ENCODE peak calls at places on chromosomes 6 and 20, in four cellular contexts. K, F, J and V are unnamed samples.

GRCh38 chr6:83883240-83883639 is 23.8 kb downstream of the CYB5R4 start:
- DNase-seq in K (peak; percentile 62), F (no peak), J (no peak), V (no peak)

GRCh38 chr6:82246802-82247633 is 526 bp downstream of the IBTK start:
- DNase-seq in K (peak; percentile 73), F (peak; percentile 36), J (peak; percentile 88), V (no peak)

GRCh38 chr6:52155791-52156576 is 30.2 kb upstream of the IL17A start:
- DNase-seq in K (peak; percentile 9), F (no peak), J (no peak), V (no peak)

GRCh38 chr20:38935285-38935684 is 9.1 kb downstream of the FAM83D start:
- DNase-seq in K (peak; percentile 63), F (no peak), J (no peak), V (no peak)

GRCh38 chr6:47083586-47084047 is 41.5 kb upstream of the ADGRF1 start:
- DNase-seq in K (peak; percentile 83), F (no peak), J (peak; percentile 82), V (no peak)

GRCh38 chr6:121760640-121761213 is 325.3 kb downstream of the GJA1 start:
- DNase-seq in K (no peak), F (no peak), J (no peak), V (no peak)

GRCh38 chr20:58755751-58756524 is 63.3 kb downstream of the NPEPL1 start:
- DNase-seq in K (no peak), F (no peak), J (no peak), V (no peak)

GRCh38 chr6:155530219-155530834 is 74.7 kb upstream of the NOX3 start:
- DNase-seq in K (peak; percentile 77), F (peak; percentile 27), J (no peak), V (no peak)

GRCh38 chr6:107698146-107698545 is 126.0 kb downstream of the SCML4 start:
- DNase-seq in K (no peak), F (no peak), J (no peak), V (no peak)

GRCh38 chr20:50844430-50845100 is 49.7 kb downstream of the BCAS4 start:
- DNase-seq in K (peak; percentile 63), F (peak; percentile 67), J (peak; percentile 41), V (peak; percentile 98)

GRCh38 chr20:61891476-61891875 is 174.2 kb downstream of the TAF4 start:
- DNase-seq in K (no peak), F (no peak), J (peak; percentile 41), V (no peak)

GRCh38 chr6:128327890-128328289 is 192.5 kb downstream of the PTPRK start:
- DNase-seq in K (no peak), F (peak; percentile 3), J (peak; percentile 8), V (no peak)

GRCh38 chr6:136591617-136592016 is 41.4 kb upstream of the MAP7 start:
- DNase-seq in K (no peak), F (no peak), J (no peak), V (no peak)

GRCh38 chr20:4341804-4342560 is 326.6 kb upstream of the RNF24 start:
- DNase-seq in K (no peak), F (no peak), J (no peak), V (peak; percentile 20)

GRCh38 chr6:116060572-116061283 is at the start of gene FRK:
- DNase-seq in K (peak; percentile 47), F (peak; percentile 62), J (no peak), V (peak; percentile 55)

GRCh38 chr6:155120034-155120433 is 124.9 kb downstream of the TIAM2 start:
- DNase-seq in K (no peak), F (no peak), J (no peak), V (no peak)

GRCh38 chr6:144919573-144919972 is 634.4 kb downstream of the UTRN start:
- DNase-seq in K (no peak), F (no peak), J (no peak), V (no peak)

GRCh38 chr6:41306187-41306854 is 19.8 kb upstream of the TREM1 start:
- DNase-seq in K (peak; percentile 49), F (peak; percentile 58), J (no peak), V (no peak)

GRCh38 chr6:147207351-147207750 is 3.1 kb downstream of the STXBP5 start:
- DNase-seq in K (no peak), F (no peak), J (no peak), V (no peak)

GRCh38 chr6:69704916-69705315 is 91.9 kb downstream of the LMBRD1 start:
- DNase-seq in K (no peak), F (no peak), J (no peak), V (no peak)

GRCh38 chr6:26020291-26020982 is 57.8 kb downstream of the TRIM38 start:
- DNase-seq in K (peak; percentile 96), F (peak; percentile 92), J (peak; percentile 88), V (peak; percentile 74)

GRCh38 chr6:31712296-31712695 is 2.9 kb upstream of the LY6G6D start:
- DNase-seq in K (no peak), F (no peak), J (no peak), V (no peak)

GRCh38 chr6:7461416-7461815 is 71.8 kb downstream of the RIOK1 start:
- DNase-seq in K (no peak), F (no peak), J (no peak), V (no peak)

GRCh38 chr20:5056801-5057599 is 55.7 kb upstream of the SLC23A2 start:
- DNase-seq in K (peak; percentile 23), F (peak; percentile 26), J (peak; percentile 85), V (peak; percentile 22)

GRCh38 chr6:73263570-73263909 is 544 bp upstream of the KHDC1 start:
- DNase-seq in K (no peak), F (no peak), J (no peak), V (no peak)

GRCh38 chr6:170203212-170203611 is 87.7 kb downstream of the DLL1 start:
- DNase-seq in K (no peak), F (no peak), J (no peak), V (no peak)

GRCh38 chr6:160238234-160238633 is 20.4 kb downstream of the SLC22A2 start:
- DNase-seq in K (no peak), F (no peak), J (no peak), V (peak; percentile 34)

GRCh38 chr6:140581601-140582000 is 1207.2 kb upstream of the CITED2 start:
- DNase-seq in K (no peak), F (no peak), J (no peak), V (no peak)

GRCh38 chr6:169976301-169977081 is 225.1 kb downstream of the ERMARD start:
- DNase-seq in K (peak; percentile 26), F (no peak), J (peak; percentile 58), V (peak; percentile 67)

GRCh38 chr6:36769676-36770499 is 69.4 kb downstream of the CPNE5 start:
- DNase-seq in K (peak; percentile 37), F (no peak), J (peak; percentile 44), V (no peak)

GRCh38 chr6:94036024-94036423 is 616.7 kb upstream of the EPHA7 start:
- DNase-seq in K (no peak), F (no peak), J (no peak), V (no peak)

GRCh38 chr20:63050406-63050805 is 43.6 kb upstream of the BHLHE23 start:
- DNase-seq in K (no peak), F (no peak), J (peak; percentile 44), V (no peak)

GRCh38 chr6:17086469-17086868 is 15.4 kb upstream of the STMND1 start:
- DNase-seq in K (peak; percentile 76), F (peak; percentile 75), J (no peak), V (peak; percentile 5)

GRCh38 chr20:24164360-24164759 is 175.8 kb upstream of the GGTLC1 start:
- DNase-seq in K (peak; percentile 45), F (no peak), J (no peak), V (no peak)

GRCh38 chr6:89251976-89252375 is 34.8 kb upstream of the GABRR1 start:
- DNase-seq in K (no peak), F (no peak), J (no peak), V (no peak)

GRCh38 chr20:5402903-5403531 is 86.3 kb upstream of the PROKR2 start:
- DNase-seq in K (peak; percentile 30), F (no peak), J (no peak), V (no peak)

GRCh38 chr6:16591681-16592549 is 169.3 kb downstream of the ATXN1 start:
- DNase-seq in K (no peak), F (no peak), J (no peak), V (no peak)

GRCh38 chr6:137303436-137303835 is 84.3 kb upstream of the IFNGR1 start:
- DNase-seq in K (no peak), F (no peak), J (no peak), V (no peak)

GRCh38 chr20:38673261-38673660 is 51.0 kb upstream of the SLC32A1 start:
- DNase-seq in K (no peak), F (no peak), J (no peak), V (no peak)

DNA sequence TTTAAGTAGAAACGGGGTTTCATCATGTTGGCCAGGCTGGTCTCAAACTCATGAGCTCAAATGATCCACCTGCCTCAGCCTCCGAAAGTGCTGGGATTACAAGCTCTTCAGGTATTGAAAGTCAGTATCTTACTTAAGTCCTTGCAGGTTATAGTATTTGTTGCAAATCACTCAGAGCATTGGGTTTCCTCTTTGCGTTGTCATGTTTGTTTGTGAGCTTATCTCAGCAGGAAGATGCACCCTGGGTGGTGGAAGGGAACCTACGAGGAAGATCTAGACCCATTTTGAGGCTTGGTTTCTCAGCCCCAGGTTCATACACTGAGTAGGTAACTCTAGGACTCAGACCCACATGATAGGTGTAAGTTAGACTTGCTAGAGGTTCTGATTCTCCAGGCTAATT is 18.6 kb downstream of the MYH7B start:
- DNase-seq in K (no peak), F (no peak), J (no peak), V (no peak)
- H3K27ac ChIP-seq in K (no peak overlapping the region), F (no peak overlapping the region), J (no peak overlapping the region), V (no peak overlapping the region)

GRCh38 chr6:159044899-159045727 is at the start of gene TAGAP:
- DNase-seq in K (no peak), F (no peak), J (peak; percentile 84), V (no peak)
- H3K27ac ChIP-seq in K (no peak within 1 kb of the TSS), F (no peak within 1 kb of the TSS), J (peak within 1 kb of the TSS; percentile 96), V (no peak within 1 kb of the TSS)

DNA sequence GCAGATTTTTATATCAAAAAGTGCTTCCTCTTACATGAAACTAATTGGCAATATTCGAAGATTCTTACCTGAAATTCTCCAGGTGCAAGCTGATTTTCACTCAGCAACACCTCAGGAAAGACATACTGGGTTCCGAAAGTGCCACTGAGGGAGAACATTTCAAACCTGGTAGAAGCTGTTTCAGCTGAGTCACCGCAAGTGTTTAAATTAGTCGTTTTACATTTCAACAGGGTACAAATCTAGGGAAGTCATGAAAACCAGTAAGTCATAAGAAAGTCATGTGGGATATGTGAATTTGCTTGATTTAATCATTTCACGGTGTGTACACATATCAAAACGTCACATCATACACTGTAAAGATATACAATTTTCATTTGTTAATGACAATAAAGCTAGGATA is 25.3 kb upstream of the TAAR1 start:
- DNase-seq in K (no peak), F (no peak), J (no peak), V (no peak)
- H3K27ac ChIP-seq in K (no peak overlapping the region), F (no peak overlapping the region), J (no peak overlapping the region), V (peak overlapping the region; percentile 80)

GRCh38 chr6:130944486-130944885 is 117.3 kb downstream of the SMLR1 start:
- DNase-seq in K (no peak), F (no peak), J (no peak), V (no peak)
- H3K27ac ChIP-seq in K (no peak overlapping the region), F (no peak overlapping the region), J (no peak overlapping the region), V (no peak overlapping the region)